ENCODE peak calls at places on chromosomes 7 and 10, in five cellular contexts. U is KBM-7, H is T-helper 2 cell, B is cardiac fibroblast, I is GM12865. S is an unnamed sample.

GRCh38 chr10:126191192-126191591 is 197.1 kb downstream of the ADAM12 start:
- DNase-seq in U (no peak), H (no peak), B (no peak), I (no peak), S (no peak)

GRCh38 chr10:119305860-119306513 is 98.6 kb downstream of the GRK5 start:
- DNase-seq in U (peak; percentile 74), H (peak; percentile 86), B (peak; percentile 94), I (peak; percentile 90), S (peak; percentile 99)

GRCh38 chr10:42987121-42987541 is 89.7 kb upstream of the RET start:
- DNase-seq in U (peak; percentile 8), H (no peak), B (no peak), I (no peak), S (no peak)

GRCh38 chr7:91892821-91893340 is 12.4 kb upstream of the MTERF1 start:
- DNase-seq in U (no peak), H (no peak), B (peak; percentile 19), I (no peak), S (peak; percentile 86)

GRCh38 chr7:39609462-39610149 is 13.8 kb upstream of the RALA start:
- DNase-seq in U (peak; percentile 39), H (no peak), B (no peak), I (peak; percentile 16), S (no peak)

GRCh38 chr7:19060870-19061269 is 56.6 kb downstream of the TWIST1 start:
- DNase-seq in U (no peak), H (no peak), B (peak; percentile 47), I (no peak), S (peak; percentile 27)

GRCh38 chr7:2244404-2244803 is 2.4 kb downstream of the NUDT1 start:
- DNase-seq in U (no peak), H (no peak), B (no peak), I (no peak), S (no peak)

GRCh38 chr7:73706122-73707044 is 13.1 kb downstream of the STX1A start:
- DNase-seq in U (no peak), H (no peak), B (no peak), I (no peak), S (no peak)

GRCh38 chr10:48383393-48383792 is 76.9 kb downstream of the MAPK8 start:
- DNase-seq in U (no peak), H (no peak), B (no peak), I (no peak), S (peak; percentile 73)

GRCh38 chr10:10796061-10796773 is 221.5 kb upstream of the CELF2 start:
- DNase-seq in U (no peak), H (no peak), B (peak; percentile 79), I (no peak), S (peak; percentile 86)

GRCh38 chr10:47026301-47027107 is 115.3 kb downstream of the PTPN20 start:
- DNase-seq in U (no peak), H (no peak), B (no peak), I (no peak), S (no peak)

GRCh38 chr7:38318803-38319416 is 45.5 kb upstream of the TARP start:
- DNase-seq in U (peak; percentile 87), H (no peak), B (peak; percentile 82), I (peak; percentile 78), S (peak; percentile 83)

GRCh38 chr10:112080284-112080683 is 103.3 kb downstream of the GPAM start:
- DNase-seq in U (no peak), H (no peak), B (no peak), I (no peak), S (no peak)

GRCh38 chr10:132904169-132904813 is 38.1 kb downstream of the CFAP46 start:
- DNase-seq in U (peak; percentile 43), H (no peak), B (peak; percentile 43), I (no peak), S (peak; percentile 15)

GRCh38 chr10:127149613-127150081 is 46.7 kb downstream of the INSYN2A start:
- DNase-seq in U (no peak), H (no peak), B (no peak), I (no peak), S (no peak)

GRCh38 chr10:35946556-35946955 is 304.5 kb upstream of the FZD8 start:
- DNase-seq in U (no peak), H (no peak), B (no peak), I (no peak), S (peak; percentile 71)

GRCh38 chr7:21867816-21868646 is 77.7 kb downstream of the CDCA7L start:
- DNase-seq in U (no peak), H (no peak), B (no peak), I (no peak), S (no peak)

GRCh38 chr7:83162402-83163256 is at the start of gene PCLO:
- DNase-seq in U (peak; percentile 78), H (peak; percentile 4), B (peak; percentile 32), I (peak; percentile 73), S (peak; percentile 57)

GRCh38 chr7:135169141-135169935 is 1.2 kb downstream of the CYREN start:
- DNase-seq in U (peak; percentile 68), H (peak; percentile 39), B (peak; percentile 25), I (peak; percentile 91), S (peak; percentile 64)

GRCh38 chr10:52701647-52702046 is 70.9 kb downstream of the MBL2 start:
- DNase-seq in U (no peak), H (no peak), B (no peak), I (no peak), S (peak; percentile 53)

GRCh38 chr7:112596260-112596659 is 115.5 kb downstream of the LSMEM1 start:
- DNase-seq in U (no peak), H (no peak), B (peak; percentile 84), I (no peak), S (peak; percentile 67)

GRCh38 chr10:23980054-23980453 is 228.9 kb upstream of the KIAA1217 start:
- DNase-seq in U (no peak), H (no peak), B (no peak), I (peak; percentile 2), S (no peak)

GRCh38 chr7:40673285-40673684 is 538.5 kb downstream of the SUGCT start:
- DNase-seq in U (no peak), H (no peak), B (peak; percentile 52), I (no peak), S (peak; percentile 24)

GRCh38 chr7:152615052-152615741 is 60.7 kb downstream of the XRCC2 start:
- DNase-seq in U (no peak), H (no peak), B (no peak), I (no peak), S (peak; percentile 34)

GRCh38 chr7:132568962-132569361 is 7.3 kb downstream of the PLXNA4 start:
- DNase-seq in U (no peak), H (no peak), B (no peak), I (no peak), S (no peak)

GRCh38 chr7:133784421-133785045 is 342.6 kb upstream of the LRGUK start:
- DNase-seq in U (no peak), H (no peak), B (no peak), I (no peak), S (no peak)

GRCh38 chr7:26151953-26152781 is at the start of gene NFE2L3:
- DNase-seq in U (peak; percentile 85), H (peak; percentile 73), B (peak; percentile 64), I (peak; percentile 93), S (peak; percentile 56)

GRCh38 chr10:14048930-14049613 is 281.7 kb downstream of the FRMD4A start:
- DNase-seq in U (no peak), H (no peak), B (no peak), I (peak; percentile 51), S (no peak)

GRCh38 chr7:26603631-26604030 is 260.8 kb downstream of the SKAP2 start:
- DNase-seq in U (no peak), H (no peak), B (no peak), I (no peak), S (no peak)

GRCh38 chr10:117294735-117295134 is 53.8 kb downstream of the SLC18A2 start:
- DNase-seq in U (no peak), H (no peak), B (no peak), I (no peak), S (no peak)

GRCh38 chr7:46558482-46559193 is 637.6 kb upstream of the IGFBP3 start:
- DNase-seq in U (no peak), H (no peak), B (peak; percentile 32), I (no peak), S (peak; percentile 76)

GRCh38 chr7:6578114-6579084 is 1.1 kb downstream of the ZDHHC4 start:
- DNase-seq in U (no peak), H (no peak), B (peak; percentile 15), I (no peak), S (peak; percentile 94)

GRCh38 chr7:103990991-103991390 is 1.5 kb upstream of the RELN start:
- DNase-seq in U (no peak), H (no peak), B (no peak), I (no peak), S (no peak)